ENCODE peak calls at places on chromosomes 2 and 18, in nine cellular contexts. One of them, this sample, is unnamed.

GRCh38 chr18:58527116-58528010 is 101.5 kb downstream of the ALPK2 start:
- DNase-seq in lower lobe of right lung: no peak
- DNase-seq in endodermal cell: no peak
- DNase-seq in HEK293T: no peak
- DNase-seq in NCI-H1092 treated with DMSO at 0.1 percent for 48 hours: no peak
- DNase-seq in C1 segment of cervical spinal cord: no peak
- DNase-seq in substantia nigra: no peak
- DNase-seq in AG04450: no peak
- DNase-seq in esophagus squamous epithelium: no peak
- DNase-seq in this sample: no peak

GRCh38 chr2:67790622-67791021 is 272.2 kb downstream of the C1D start:
- DNase-seq in lower lobe of right lung: no peak
- DNase-seq in endodermal cell: no peak
- DNase-seq in HEK293T: no peak
- DNase-seq in NCI-H1092 treated with DMSO at 0.1 percent for 48 hours: no peak
- DNase-seq in C1 segment of cervical spinal cord: no peak
- DNase-seq in substantia nigra: no peak
- DNase-seq in AG04450: peak
- DNase-seq in esophagus squamous epithelium: no peak
- DNase-seq in this sample: peak

GRCh38 chr18:49520661-49521145 is 33.7 kb upstream of the C18orf32 start:
- DNase-seq in lower lobe of right lung: no peak
- DNase-seq in endodermal cell: no peak
- DNase-seq in HEK293T: no peak
- DNase-seq in NCI-H1092 treated with DMSO at 0.1 percent for 48 hours: peak
- DNase-seq in C1 segment of cervical spinal cord: no peak
- DNase-seq in substantia nigra: no peak
- DNase-seq in AG04450: no peak
- DNase-seq in esophagus squamous epithelium: no peak
- DNase-seq in this sample: no peak

GRCh38 chr2:234363647-234364294 is 133.1 kb downstream of the ARL4C start:
- DNase-seq in lower lobe of right lung: no peak
- DNase-seq in endodermal cell: peak
- DNase-seq in HEK293T: no peak
- DNase-seq in NCI-H1092 treated with DMSO at 0.1 percent for 48 hours: no peak
- DNase-seq in C1 segment of cervical spinal cord: no peak
- DNase-seq in substantia nigra: no peak
- DNase-seq in AG04450: no peak
- DNase-seq in esophagus squamous epithelium: no peak
- DNase-seq in this sample: no peak

GRCh38 chr18:58996131-58996632 is 131.5 kb downstream of the ZNF532 start:
- DNase-seq in lower lobe of right lung: no peak
- DNase-seq in endodermal cell: no peak
- DNase-seq in HEK293T: no peak
- DNase-seq in NCI-H1092 treated with DMSO at 0.1 percent for 48 hours: no peak
- DNase-seq in C1 segment of cervical spinal cord: no peak
- DNase-seq in substantia nigra: no peak
- DNase-seq in AG04450: peak
- DNase-seq in esophagus squamous epithelium: no peak
- DNase-seq in this sample: peak

GRCh38 chr18:39799010-39799409 is 2156.0 kb upstream of the PIK3C3 start:
- DNase-seq in lower lobe of right lung: no peak
- DNase-seq in endodermal cell: no peak
- DNase-seq in HEK293T: no peak
- DNase-seq in NCI-H1092 treated with DMSO at 0.1 percent for 48 hours: peak
- DNase-seq in C1 segment of cervical spinal cord: no peak
- DNase-seq in substantia nigra: no peak
- DNase-seq in AG04450: no peak
- DNase-seq in esophagus squamous epithelium: no peak
- DNase-seq in this sample: no peak

GRCh38 chr18:59842947-59843346 is 56.8 kb upstream of the PMAIP1 start:
- DNase-seq in lower lobe of right lung: no peak
- DNase-seq in endodermal cell: no peak
- DNase-seq in HEK293T: no peak
- DNase-seq in NCI-H1092 treated with DMSO at 0.1 percent for 48 hours: no peak
- DNase-seq in C1 segment of cervical spinal cord: no peak
- DNase-seq in substantia nigra: no peak
- DNase-seq in AG04450: no peak
- DNase-seq in esophagus squamous epithelium: no peak
- DNase-seq in this sample: no peak

GRCh38 chr2:126986788-126987187 is 88.1 kb downstream of the TEX51 start:
- DNase-seq in lower lobe of right lung: no peak
- DNase-seq in endodermal cell: no peak
- DNase-seq in HEK293T: no peak
- DNase-seq in NCI-H1092 treated with DMSO at 0.1 percent for 48 hours: no peak
- DNase-seq in C1 segment of cervical spinal cord: no peak
- DNase-seq in substantia nigra: no peak
- DNase-seq in AG04450: no peak
- DNase-seq in esophagus squamous epithelium: no peak
- DNase-seq in this sample: no peak

GRCh38 chr2:172098650-172099471 is 3.8 kb downstream of the DLX2 start:
- DNase-seq in lower lobe of right lung: no peak
- DNase-seq in endodermal cell: peak
- DNase-seq in HEK293T: no peak
- DNase-seq in NCI-H1092 treated with DMSO at 0.1 percent for 48 hours: no peak
- DNase-seq in C1 segment of cervical spinal cord: no peak
- DNase-seq in substantia nigra: no peak
- DNase-seq in AG04450: no peak
- DNase-seq in esophagus squamous epithelium: no peak
- DNase-seq in this sample: no peak

GRCh38 chr2:119425620-119426395 is 5.8 kb upstream of the TMEM37 start:
- DNase-seq in lower lobe of right lung: no peak
- DNase-seq in endodermal cell: no peak
- DNase-seq in HEK293T: no peak
- DNase-seq in NCI-H1092 treated with DMSO at 0.1 percent for 48 hours: no peak
- DNase-seq in C1 segment of cervical spinal cord: no peak
- DNase-seq in substantia nigra: no peak
- DNase-seq in AG04450: no peak
- DNase-seq in esophagus squamous epithelium: no peak
- DNase-seq in this sample: no peak

GRCh38 chr2:239544846-239545465 is 144.1 kb upstream of the HDAC4 start:
- DNase-seq in lower lobe of right lung: no peak
- DNase-seq in endodermal cell: peak
- DNase-seq in HEK293T: no peak
- DNase-seq in NCI-H1092 treated with DMSO at 0.1 percent for 48 hours: no peak
- DNase-seq in C1 segment of cervical spinal cord: no peak
- DNase-seq in substantia nigra: no peak
- DNase-seq in AG04450: no peak
- DNase-seq in esophagus squamous epithelium: no peak
- DNase-seq in this sample: no peak

GRCh38 chr18:72675394-72675793 is 131.3 kb upstream of the CBLN2 start:
- DNase-seq in lower lobe of right lung: no peak
- DNase-seq in endodermal cell: peak
- DNase-seq in HEK293T: no peak
- DNase-seq in NCI-H1092 treated with DMSO at 0.1 percent for 48 hours: no peak
- DNase-seq in C1 segment of cervical spinal cord: no peak
- DNase-seq in substantia nigra: no peak
- DNase-seq in AG04450: no peak
- DNase-seq in esophagus squamous epithelium: no peak
- DNase-seq in this sample: no peak

GRCh38 chr2:133400411-133400810 is 167.9 kb downstream of the NCKAP5 start:
- DNase-seq in lower lobe of right lung: no peak
- DNase-seq in endodermal cell: no peak
- DNase-seq in HEK293T: no peak
- DNase-seq in NCI-H1092 treated with DMSO at 0.1 percent for 48 hours: no peak
- DNase-seq in C1 segment of cervical spinal cord: no peak
- DNase-seq in substantia nigra: no peak
- DNase-seq in AG04450: no peak
- DNase-seq in esophagus squamous epithelium: no peak
- DNase-seq in this sample: no peak

GRCh38 chr18:75879196-75879595 is 451.7 kb upstream of the SMIM21 start:
- DNase-seq in lower lobe of right lung: no peak
- DNase-seq in endodermal cell: no peak
- DNase-seq in HEK293T: no peak
- DNase-seq in NCI-H1092 treated with DMSO at 0.1 percent for 48 hours: no peak
- DNase-seq in C1 segment of cervical spinal cord: no peak
- DNase-seq in substantia nigra: no peak
- DNase-seq in AG04450: no peak
- DNase-seq in esophagus squamous epithelium: no peak
- DNase-seq in this sample: no peak

GRCh38 chr18:56327171-56327885 is 311.1 kb downstream of the TXNL1 start:
- DNase-seq in lower lobe of right lung: no peak
- DNase-seq in endodermal cell: no peak
- DNase-seq in HEK293T: no peak
- DNase-seq in NCI-H1092 treated with DMSO at 0.1 percent for 48 hours: no peak
- DNase-seq in C1 segment of cervical spinal cord: no peak
- DNase-seq in substantia nigra: no peak
- DNase-seq in AG04450: peak
- DNase-seq in esophagus squamous epithelium: no peak
- DNase-seq in this sample: peak

GRCh38 chr18:45658756-45659155 is 43.5 kb downstream of the SLC14A2 start:
- DNase-seq in lower lobe of right lung: no peak
- DNase-seq in endodermal cell: peak
- DNase-seq in HEK293T: no peak
- DNase-seq in NCI-H1092 treated with DMSO at 0.1 percent for 48 hours: no peak
- DNase-seq in C1 segment of cervical spinal cord: no peak
- DNase-seq in substantia nigra: no peak
- DNase-seq in AG04450: no peak
- DNase-seq in esophagus squamous epithelium: no peak
- DNase-seq in this sample: no peak

GRCh38 chr18:43587538-43588153 is 310.4 kb upstream of the SYT4 start:
- DNase-seq in lower lobe of right lung: no peak
- DNase-seq in endodermal cell: no peak
- DNase-seq in HEK293T: peak
- DNase-seq in NCI-H1092 treated with DMSO at 0.1 percent for 48 hours: peak
- DNase-seq in C1 segment of cervical spinal cord: no peak
- DNase-seq in substantia nigra: no peak
- DNase-seq in AG04450: no peak
- DNase-seq in esophagus squamous epithelium: no peak
- DNase-seq in this sample: peak

GRCh38 chr2:169963786-169964185 is 136.5 kb downstream of the UBR3 start:
- DNase-seq in lower lobe of right lung: no peak
- DNase-seq in endodermal cell: no peak
- DNase-seq in HEK293T: no peak
- DNase-seq in NCI-H1092 treated with DMSO at 0.1 percent for 48 hours: no peak
- DNase-seq in C1 segment of cervical spinal cord: no peak
- DNase-seq in substantia nigra: no peak
- DNase-seq in AG04450: no peak
- DNase-seq in esophagus squamous epithelium: no peak
- DNase-seq in this sample: peak

GRCh38 chr18:44803019-44803650 is 122.4 kb downstream of the SETBP1 start:
- DNase-seq in lower lobe of right lung: no peak
- DNase-seq in endodermal cell: peak
- DNase-seq in HEK293T: peak
- DNase-seq in NCI-H1092 treated with DMSO at 0.1 percent for 48 hours: no peak
- DNase-seq in C1 segment of cervical spinal cord: no peak
- DNase-seq in substantia nigra: no peak
- DNase-seq in AG04450: peak
- DNase-seq in esophagus squamous epithelium: no peak
- DNase-seq in this sample: peak

GRCh38 chr18:30415903-30416302 is 626.6 kb downstream of the DSC3 start:
- DNase-seq in lower lobe of right lung: no peak
- DNase-seq in endodermal cell: no peak
- DNase-seq in HEK293T: no peak
- DNase-seq in NCI-H1092 treated with DMSO at 0.1 percent for 48 hours: no peak
- DNase-seq in C1 segment of cervical spinal cord: no peak
- DNase-seq in substantia nigra: no peak
- DNase-seq in AG04450: no peak
- DNase-seq in esophagus squamous epithelium: no peak
- DNase-seq in this sample: no peak

GRCh38 chr2:223529676-223530075 is 72.5 kb downstream of the SCG2 start:
- DNase-seq in lower lobe of right lung: no peak
- DNase-seq in endodermal cell: no peak
- DNase-seq in HEK293T: no peak
- DNase-seq in NCI-H1092 treated with DMSO at 0.1 percent for 48 hours: no peak
- DNase-seq in C1 segment of cervical spinal cord: no peak
- DNase-seq in substantia nigra: no peak
- DNase-seq in AG04450: no peak
- DNase-seq in esophagus squamous epithelium: no peak
- DNase-seq in this sample: no peak

GRCh38 chr2:98519156-98519555 is 74.5 kb downstream of the INPP4A start:
- DNase-seq in lower lobe of right lung: no peak
- DNase-seq in endodermal cell: no peak
- DNase-seq in HEK293T: no peak
- DNase-seq in NCI-H1092 treated with DMSO at 0.1 percent for 48 hours: no peak
- DNase-seq in C1 segment of cervical spinal cord: no peak
- DNase-seq in substantia nigra: no peak
- DNase-seq in AG04450: no peak
- DNase-seq in esophagus squamous epithelium: no peak
- DNase-seq in this sample: no peak